ENCODE peak calls at places on chromosome 17, in ten cellular contexts. A is fibroblast of lung, Y is OCI-M1, I is NCI-H2107, C is T-helper 17 cell, W is NCI-H1436, N is cardiac septum, X is NCI-H446, J is sigmoid colon, G is epithelial cell of prostate. L is an unnamed sample.
A peak's percentile ranks its signal among the peaks of the same experiment; 100 is the strongest.

GRCh38 chr17:68428498-68429172 is 28.7 kb downstream of the WIPI1 start:
- DNase-seq in I (peak; percentile 49), G (no peak), A (no peak), X (no peak), Y (no peak), J (no peak), W (peak; percentile 53), N (no peak), C (no peak), L (no peak)

GRCh38 chr17:15651583-15652110 is 32.1 kb upstream of the FBXW10B start:
- DNase-seq in C (no peak), G (peak; percentile 97), Y (peak; percentile 96), N (peak; percentile 96), I (peak; percentile 46), X (peak; percentile 16), W (peak; percentile 70), J (peak; percentile 97), A (peak; percentile 99), L (peak; percentile 78)

GRCh38 chr17:21313320-21313719 is 28.8 kb downstream of the MAP2K3 start:
- DNase-seq in I (no peak), Y (no peak), N (no peak), X (no peak), G (no peak), A (no peak), W (no peak), C (no peak), J (peak; percentile 46), L (no peak)

GRCh38 chr17:3683054-3683511 is 12.9 kb downstream of the P2RX5 start:
- DNase-seq in A (no peak), J (no peak), N (no peak), X (no peak), G (no peak), Y (peak; percentile 72), W (peak; percentile 41), C (peak; percentile 36), I (no peak), L (peak; percentile 69)

GRCh38 chr17:57985675-57985974 is 2.4 kb downstream of the VEZF1 start:
- DNase-seq in A (peak; percentile 54), Y (peak; percentile 50), N (no peak), J (no peak), C (no peak), G (peak; percentile 24), W (no peak), I (no peak), X (no peak), L (no peak)

GRCh38 chr17:45316271-45317112 is at the start of gene MAP3K14:
- DNase-seq in J (peak; percentile 89), I (no peak), X (no peak), G (no peak), C (peak; percentile 58), W (peak; percentile 46), N (peak; percentile 87), Y (peak; percentile 75), A (peak; percentile 74), L (no peak)

GRCh38 chr17:28460901-28461300 is 12.5 kb upstream of the SLC13A2 start:
- DNase-seq in G (no peak), W (no peak), Y (no peak), N (no peak), A (no peak), C (no peak), I (no peak), X (no peak), J (no peak), L (no peak)

GRCh38 chr17:43809121-43809520 is 23.8 kb downstream of the MPP3 start:
- DNase-seq in J (no peak), I (no peak), Y (no peak), N (no peak), X (no peak), W (no peak), G (no peak), C (no peak), A (no peak), L (no peak)

GRCh38 chr17:81810476-81810875 is 6.5 kb downstream of the GCGR start:
- DNase-seq in J (no peak), X (no peak), W (no peak), G (no peak), C (no peak), I (no peak), N (no peak), Y (no peak), A (no peak), L (no peak)

GRCh38 chr17:77379837-77380236 is 239.1 kb downstream of the SEC14L1 start:
- DNase-seq in G (no peak), Y (no peak), X (no peak), C (no peak), J (no peak), N (no peak), A (no peak), W (no peak), I (no peak), L (no peak)

GRCh38 chr17:49783051-49783715 is 5.3 kb upstream of the KAT7 start:
- DNase-seq in X (no peak), W (peak; percentile 36), G (no peak), I (no peak), C (no peak), Y (no peak), A (no peak), N (no peak), J (peak; percentile 89), L (no peak)

GRCh38 chr17:50363217-50364060 is 9.5 kb downstream of the MRPL27 start:
- DNase-seq in Y (no peak), J (peak; percentile 56), A (peak; percentile 45), C (no peak), I (no peak), W (no peak), G (no peak), X (peak; percentile 19), N (peak; percentile 19), L (no peak)

GRCh38 chr17:82180776-82181528 is 31.7 kb downstream of the CCDC57 start:
- DNase-seq in J (peak; percentile 77), A (no peak), I (no peak), C (no peak), Y (no peak), W (no peak), G (no peak), X (no peak), N (no peak), L (no peak)